ENCODE peak calls at places on chromosomes 5 and 9, in eight cellular contexts. N, S, I, A, X, Q, F and G are unnamed samples.

GRCh38 chr9:137952976-137953666 is 75.5 kb downstream of the CACNA1B start:
- DNase-seq in F (no peak), S (no peak), N (no peak), A (no peak), I (no peak), X (no peak), Q (no peak), G (no peak)

GRCh38 chr9:79572032-79572890 is 496 bp downstream of the TLE4 start:
- DNase-seq in A (peak), X (peak), I (peak), S (no peak), Q (peak), N (peak), F (peak), G (no peak)

GRCh38 chr5:135253601-135254165 is 145.3 kb downstream of the MACROH2A1 start:
- DNase-seq in X (no peak), A (no peak), S (peak), I (no peak), N (no peak), F (no peak), Q (no peak), G (no peak)

GRCh38 chr5:141716009-141716408 is 34.0 kb upstream of the ARAP3 start:
- DNase-seq in N (no peak), X (no peak), F (no peak), I (peak), A (no peak), Q (no peak), S (no peak), G (no peak)

GRCh38 chr5:180353226-180353962 is at the start of gene GFPT2:
- DNase-seq in Q (peak), N (peak), X (peak), I (peak), F (peak), S (no peak), A (peak), G (peak)

GRCh38 chr5:179344301-179345178 is 721 bp downstream of the ADAMTS2 start:
- DNase-seq in I (peak), N (no peak), X (no peak), S (no peak), F (peak), A (no peak), Q (peak), G (no peak)

GRCh38 chr5:62143268-62144229 is 162.5 kb upstream of the KIF2A start:
- DNase-seq in I (peak), F (no peak), X (no peak), S (no peak), A (no peak), N (no peak), Q (no peak), G (no peak)

GRCh38 chr5:158174918-158175663 is 316.1 kb upstream of the CLINT1 start:
- DNase-seq in Q (no peak), S (no peak), F (peak), X (peak), A (peak), N (peak), I (peak), G (peak)

GRCh38 chr5:55463613-55464012 is 71.2 kb downstream of the PLPP1 start:
- DNase-seq in S (no peak), F (no peak), A (no peak), Q (no peak), X (no peak), N (no peak), I (no peak), G (no peak)

GRCh38 chr5:35618297-35618636 is 604 bp downstream of the SPEF2 start:
- DNase-seq in Q (no peak), X (no peak), I (no peak), N (no peak), S (no peak), F (no peak), A (no peak), G (no peak)

GRCh38 chr5:111853748-111854147 is 96.8 kb upstream of the NREP start:
- DNase-seq in F (no peak), X (no peak), A (peak), Q (no peak), S (no peak), N (no peak), I (no peak), G (no peak)

GRCh38 chr5:111999286-111999685 is 242.3 kb upstream of the NREP start:
- DNase-seq in F (no peak), X (no peak), Q (no peak), N (no peak), I (no peak), S (no peak), A (no peak), G (no peak)

GRCh38 chr5:179880848-179881590 is 22.4 kb upstream of the MRNIP start:
- DNase-seq in X (no peak), Q (no peak), A (no peak), N (no peak), F (no peak), S (no peak), I (no peak), G (no peak)

GRCh38 chr5:150789943-150790611 is 11.5 kb downstream of the SMIM3 start:
- DNase-seq in X (no peak), Q (peak), S (no peak), F (peak), I (peak), N (no peak), A (no peak), G (peak)

GRCh38 chr5:107340631-107341030 is 330.1 kb downstream of the EFNA5 start:
- DNase-seq in A (no peak), N (no peak), S (no peak), I (no peak), Q (no peak), X (no peak), F (no peak), G (no peak)

GRCh38 chr5:38742821-38743220 is 103.0 kb upstream of the OSMR start:
- DNase-seq in A (no peak), S (no peak), F (no peak), N (no peak), Q (no peak), I (peak), X (no peak), G (no peak)

GRCh38 chr5:6405591-6405990 is 27.2 kb upstream of the MED10 start:
- DNase-seq in I (no peak), Q (no peak), X (no peak), N (no peak), A (no peak), S (peak), F (no peak), G (no peak)

GRCh38 chr5:129460121-129460950 is at the start of gene ADAMTS19:
- DNase-seq in F (no peak), S (no peak), A (peak), N (peak), Q (peak), I (peak), X (peak), G (no peak)

GRCh38 chr5:126365446-126366198 is 57.6 kb upstream of the GRAMD2B start:
- DNase-seq in S (no peak), A (no peak), F (no peak), Q (no peak), I (no peak), X (no peak), N (no peak), G (no peak)

DNA sequence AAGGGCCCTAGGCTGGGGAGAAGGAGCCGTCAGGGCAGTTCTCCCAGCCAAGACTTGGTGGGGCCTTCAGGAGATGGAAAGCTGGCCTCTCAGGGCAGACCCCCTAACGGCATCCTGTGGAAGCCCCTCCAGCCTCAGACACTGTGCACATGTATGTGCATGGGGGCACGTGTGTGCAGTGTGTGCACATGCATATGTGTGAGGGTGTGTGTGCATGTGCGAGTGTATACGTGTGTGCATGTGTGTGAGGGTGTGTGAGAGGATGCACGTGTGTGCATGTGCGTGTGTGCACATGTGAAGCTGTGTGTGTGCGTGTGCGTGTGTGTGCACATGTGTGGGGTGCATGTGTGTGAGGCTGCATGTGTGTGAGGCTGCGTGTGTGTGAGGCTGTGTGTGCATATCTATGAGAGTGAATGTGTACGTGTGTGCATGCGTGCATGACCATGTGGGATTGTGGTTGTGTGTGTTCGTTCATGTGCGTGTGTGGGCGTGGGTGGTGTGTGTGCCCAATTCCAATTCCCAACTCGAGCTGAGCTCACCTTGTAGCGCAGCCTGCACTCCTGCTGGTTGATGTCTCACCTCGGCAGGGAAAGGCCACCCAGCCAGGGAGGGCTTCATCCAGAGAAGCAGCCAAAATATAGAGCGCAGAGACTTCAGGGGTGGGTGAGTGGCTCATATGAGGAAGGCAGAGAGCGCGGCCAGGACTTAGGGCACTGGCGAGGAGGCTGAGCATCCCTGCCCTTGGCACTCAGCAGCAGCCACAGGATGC is 142.7 kb upstream of the PPP1R26 start:
- DNase-seq in N (no peak), I (no peak), X (no peak), S (no peak), Q (no peak), A (no peak), F (no peak), G (no peak)
- H3K4me3 ChIP-seq in N (no peak), I (no peak), X (no peak), S (no peak), Q (no peak), A (no peak), F (no peak), G (no peak)

GRCh38 chr9:70046274-70047070 is 2.8 kb downstream of the MAMDC2 start:
- DNase-seq in S (peak), A (no peak), N (no peak), X (no peak), Q (no peak), I (peak), F (no peak), G (no peak)

GRCh38 chr9:70043689-70044449 is at the start of gene MAMDC2:
- DNase-seq in Q (peak), A (peak), S (no peak), I (peak), N (peak), X (peak), F (peak), G (no peak)

GRCh38 chr9:70045452-70045851 is 1.8 kb downstream of the MAMDC2 start:
- DNase-seq in S (no peak), Q (no peak), N (no peak), I (no peak), A (no peak), X (no peak), F (no peak), G (no peak)

GRCh38 chr9:70043285-70043684 is 363 bp upstream of the MAMDC2 start:
- DNase-seq in Q (no peak), A (no peak), N (no peak), F (no peak), X (no peak), I (peak), S (no peak), G (no peak)

GRCh38 chr9:70044450-70045307 is 1.0 kb downstream of the MAMDC2 start:
- DNase-seq in I (peak), S (no peak), F (peak), X (peak), Q (no peak), A (no peak), N (no peak), G (no peak)
- H3K27ac ChIP-seq in I (no peak), S (peak), F (peak), X (peak), Q (no peak), A (peak), N (peak), G (peak)

GRCh38 chr9:75451045-75451444 is 362.7 kb downstream of the OSTF1 start:
- DNase-seq in A (no peak), S (no peak), X (no peak), Q (no peak), N (no peak), I (no peak), F (no peak), G (no peak)
- H3K4me3 ChIP-seq in A (no peak), S (no peak), X (no peak), Q (no peak), N (no peak), I (no peak), F (no peak), G (no peak)

GRCh38 chr5:53029608-53030007 is 40.5 kb downstream of the ITGA2 start:
- DNase-seq in X (no peak), Q (no peak), S (no peak), A (no peak), N (no peak), F (no peak), I (no peak), G (no peak)
- H3K27ac ChIP-seq in X (no peak), Q (no peak), S (no peak), A (no peak), N (peak), F (no peak), I (no peak), G (no peak)

GRCh38 chr9:92990461-92990860 is 43.1 kb downstream of the FGD3 start:
- DNase-seq in F (no peak), S (no peak), A (no peak), X (no peak), N (no peak), I (no peak), Q (no peak), G (no peak)
- H3K4me3 ChIP-seq in F (no peak), S (no peak), A (no peak), X (no peak), N (no peak), I (no peak), Q (no peak), G (no peak)

GRCh38 chr9:129981180-129981907 is 61.6 kb downstream of the FNBP1 start:
- DNase-seq in N (peak), F (no peak), A (peak), Q (no peak), I (no peak), X (no peak), S (no peak), G (no peak)
- H3K27ac ChIP-seq in N (peak), F (no peak), A (no peak), Q (peak), I (no peak), X (no peak), S (no peak), G (no peak)

GRCh38 chr5:140563554-140563953 is 844 bp downstream of the APBB3 start:
- DNase-seq in F (no peak), X (no peak), S (no peak), Q (peak), A (no peak), I (no peak), N (no peak), G (no peak)
- H3K4me3 ChIP-seq in F (peak), X (peak), S (peak), Q (peak), A (peak), I (peak), N (peak), G (peak)

GRCh38 chr9:38682713-38683112 is 37.2 kb downstream of the FAM240B start:
- DNase-seq in A (no peak), I (peak), N (no peak), S (no peak), F (no peak), X (no peak), Q (no peak), G (no peak)
- H3K27ac ChIP-seq in A (no peak), I (peak), N (no peak), S (no peak), F (no peak), X (no peak), Q (no peak), G (no peak)

DNA sequence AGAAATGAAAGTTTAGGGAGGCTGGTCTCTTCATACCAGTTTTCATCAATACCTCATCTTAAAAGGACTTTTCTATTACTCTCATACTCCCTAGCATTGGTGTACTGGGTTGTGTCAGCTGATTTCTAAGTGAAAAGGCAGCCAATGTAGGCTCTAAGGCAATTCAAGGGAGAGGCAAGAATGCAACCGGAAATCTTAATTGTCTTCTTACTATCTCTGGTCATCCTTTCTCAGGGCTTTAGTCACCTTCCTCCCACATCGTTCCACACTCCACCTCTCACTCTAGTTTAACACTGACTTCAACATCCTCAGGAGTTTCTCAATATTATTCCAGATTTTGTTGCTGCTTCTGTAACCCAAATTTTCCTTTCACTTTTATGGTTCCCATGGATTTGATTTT is 281.8 kb upstream of the RFX3 start:
- DNase-seq in F (no peak), S (no peak), X (no peak), N (no peak), Q (no peak), I (no peak), A (no peak), G (no peak)
- H3K4me3 ChIP-seq in F (no peak), S (no peak), X (no peak), N (no peak), Q (no peak), I (no peak), A (no peak), G (no peak)

GRCh38 chr9:133057553-133057952 is 4.2 kb upstream of the CEL start:
- DNase-seq in S (no peak), I (no peak), A (no peak), X (no peak), Q (peak), F (no peak), N (no peak), G (no peak)

GRCh38 chr9:133060417-133060841 is 1.4 kb upstream of the CEL start:
- DNase-seq in A (no peak), N (no peak), S (no peak), I (peak), X (no peak), Q (peak), F (no peak), G (no peak)

GRCh38 chr9:133058550-133059320 is 3.0 kb upstream of the CEL start:
- DNase-seq in I (no peak), X (no peak), Q (peak), S (no peak), F (no peak), A (no peak), N (no peak), G (no peak)

GRCh38 chr9:133058051-133058450 is 3.7 kb upstream of the CEL start:
- DNase-seq in I (no peak), S (no peak), Q (peak), X (no peak), A (no peak), N (no peak), F (no peak), G (no peak)

DNA sequence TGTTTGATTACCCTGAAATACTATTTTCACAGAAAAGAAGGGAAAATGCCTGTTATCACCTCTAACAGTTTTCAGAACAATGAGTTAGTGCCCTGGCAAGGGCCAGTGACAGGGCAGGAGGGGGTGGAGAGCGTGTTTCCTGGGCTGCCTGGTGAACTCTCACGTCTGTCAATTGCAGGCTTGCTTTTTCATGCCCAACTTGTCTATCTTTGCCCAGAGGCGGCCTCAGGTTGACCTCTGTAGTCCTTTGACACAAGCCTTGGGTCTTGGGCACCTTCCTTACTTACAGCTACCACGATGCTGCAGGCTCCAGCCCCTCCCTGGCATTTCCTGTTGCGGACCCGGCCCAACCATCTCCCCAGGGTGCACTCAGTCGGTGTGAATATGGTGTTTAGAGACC is 2.2 kb upstream of the CEL start:
- DNase-seq in F (no peak), S (no peak), Q (peak), I (peak), X (no peak), A (no peak), N (no peak), G (no peak)
- H3K27ac ChIP-seq in F (no peak), S (no peak), Q (no peak), I (peak), X (peak), A (no peak), N (no peak), G (no peak)